ENCODE peak calls at places on chromosomes 11 and 22, in seven cellular contexts. W is cardiac muscle cell, Q is tibial artery, T is astrocyte of the cerebellum, V is Calu3, H is progenitor cell of endocrine pancreas, I is nephron progenitor cell. O is an unnamed sample.

GRCh38 chr11:34266987-34267386 is 90.8 kb downstream of the ABTB2 start:
- DNase-seq in W (no peak), Q (no peak), T (no peak), V (no peak), H (no peak), I (no peak), O (no peak)

GRCh38 chr11:119254239-119254638 is 48.1 kb downstream of the CBL start:
- DNase-seq in W (no peak), Q (no peak), T (no peak), V (no peak), H (no peak), I (no peak), O (no peak)

GRCh38 chr22:38083931-38084631 is at the start of gene SLC16A8:
- DNase-seq in W (no peak), Q (no peak), T (no peak), V (no peak), H (no peak), I (no peak), O (no peak)

GRCh38 chr11:78715639-78716311 is 141.1 kb upstream of the NARS2 start:
- DNase-seq in W (peak), Q (peak), T (peak), V (peak), H (peak), I (peak), O (peak)

GRCh38 chr22:20799449-20799848 is 25.5 kb downstream of the SERPIND1 start:
- DNase-seq in W (no peak), Q (no peak), T (no peak), V (peak), H (no peak), I (no peak), O (no peak)

GRCh38 chr11:33667819-33668467 is 32.7 kb downstream of the C11orf91 start:
- DNase-seq in W (no peak), Q (no peak), T (no peak), V (no peak), H (no peak), I (no peak), O (no peak)

GRCh38 chr11:267491-267994 is 10.7 kb upstream of the NLRP6 start:
- DNase-seq in W (no peak), Q (peak), T (no peak), V (no peak), H (no peak), I (no peak), O (no peak)

GRCh38 chr11:27571151-27571840 is 64.7 kb upstream of the LIN7C start:
- DNase-seq in W (peak), Q (no peak), T (peak), V (no peak), H (no peak), I (no peak), O (peak)

GRCh38 chr11:95345651-95346050 is 114.6 kb upstream of the SESN3 start:
- DNase-seq in W (no peak), Q (no peak), T (no peak), V (no peak), H (no peak), I (no peak), O (no peak)

GRCh38 chr22:37533995-37534394 is 14.8 kb upstream of the CARD10 start:
- DNase-seq in W (no peak), Q (no peak), T (peak), V (peak), H (no peak), I (no peak), O (peak)

GRCh38 chr22:48410536-48410935 is 1417.1 kb downstream of the BRD1 start:
- DNase-seq in W (no peak), Q (no peak), T (no peak), V (no peak), H (no peak), I (no peak), O (no peak)

GRCh38 chr11:66081505-66081904 is 11.4 kb downstream of the PACS1 start:
- DNase-seq in W (no peak), Q (peak), T (no peak), V (peak), H (no peak), I (no peak), O (peak)

GRCh38 chr11:111820059-111820375 is 51.4 kb downstream of the ALG9 start:
- DNase-seq in W (no peak), Q (no peak), T (no peak), V (no peak), H (no peak), I (no peak), O (no peak)

GRCh38 chr11:10674991-10675440 is 18.5 kb downstream of the IRAG1 start:
- DNase-seq in W (no peak), Q (peak), T (no peak), V (no peak), H (no peak), I (no peak), O (no peak)

GRCh38 chr11:127939000-127939399 is 648.4 kb downstream of the ETS1 start:
- DNase-seq in W (no peak), Q (no peak), T (no peak), V (no peak), H (no peak), I (no peak), O (no peak)

GRCh38 chr22:49855491-49855911 is 1.9 kb downstream of the ZBED4 start:
- DNase-seq in W (no peak), Q (no peak), T (no peak), V (peak), H (no peak), I (no peak), O (peak)

GRCh38 chr22:26563022-26563421 is 26.9 kb downstream of the TPST2 start:
- DNase-seq in W (no peak), Q (no peak), T (no peak), V (no peak), H (no peak), I (no peak), O (no peak)

GRCh38 chr11:12414641-12415040 is 37.3 kb downstream of the PARVA start:
- DNase-seq in W (no peak), Q (no peak), T (no peak), V (no peak), H (no peak), I (no peak), O (no peak)

GRCh38 chr11:60923326-60923725 is 934 bp upstream of the TMEM132A start:
- DNase-seq in W (no peak), Q (no peak), T (no peak), V (no peak), H (no peak), I (no peak), O (no peak)

GRCh38 chr11:16772141-16772512 is 33.7 kb downstream of the C11orf58 start:
- DNase-seq in W (no peak), Q (no peak), T (no peak), V (no peak), H (no peak), I (no peak), O (no peak)

GRCh38 chr22:32684822-32685187 is 116.7 kb upstream of the TIMP3 start:
- DNase-seq in W (no peak), Q (no peak), T (no peak), V (no peak), H (no peak), I (no peak), O (no peak)

GRCh38 chr11:121762820-121763219 is 310.1 kb upstream of the SORL1-AS1 start:
- DNase-seq in W (peak), Q (no peak), T (peak), V (no peak), H (no peak), I (no peak), O (peak)

GRCh38 chr11:41498726-41499125 is 39.3 kb upstream of the LRRC4C start:
- DNase-seq in W (peak), Q (no peak), T (no peak), V (no peak), H (no peak), I (no peak), O (peak)

GRCh38 chr22:35227248-35227647 is 30.0 kb upstream of the HMGXB4 start:
- DNase-seq in W (no peak), Q (no peak), T (no peak), V (no peak), H (no peak), I (no peak), O (no peak)

GRCh38 chr22:40183029-40183581 is 5.4 kb downstream of the TNRC6B start:
- DNase-seq in W (peak), Q (no peak), T (peak), V (no peak), H (no peak), I (no peak), O (peak)

GRCh38 chr11:1953489-1954284 is 6.6 kb downstream of the MRPL23 start:
- DNase-seq in W (no peak), Q (peak), T (no peak), V (no peak), H (no peak), I (peak), O (no peak)

GRCh38 chr11:112509300-112509699 is 248.6 kb upstream of the PLET1 start:
- DNase-seq in W (no peak), Q (no peak), T (no peak), V (no peak), H (no peak), I (no peak), O (no peak)

GRCh38 chr11:776459-777287 is 614 bp downstream of the GATD1 start:
- DNase-seq in W (peak), Q (peak), T (no peak), V (peak), H (peak), I (peak), O (peak)

GRCh38 chr22:19962909-19963806 is 21.5 kb upstream of the TXNRD2 start:
- DNase-seq in W (no peak), Q (no peak), T (no peak), V (peak), H (peak), I (no peak), O (no peak)

GRCh38 chr22:23686416-23687024 is 4.3 kb upstream of the RGL4 start:
- DNase-seq in W (no peak), Q (no peak), T (no peak), V (no peak), H (no peak), I (no peak), O (no peak)

GRCh38 chr22:44669725-44670027 is 32.3 kb upstream of the PRR5 start:
- DNase-seq in W (peak), Q (no peak), T (no peak), V (no peak), H (no peak), I (no peak), O (peak)

GRCh38 chr22:49825944-49826602 is 1.6 kb downstream of the BRD1 start:
- DNase-seq in W (no peak), Q (no peak), T (no peak), V (peak), H (no peak), I (peak), O (peak)

GRCh38 chr11:110362916-110363574 is 66.6 kb upstream of the RDX start:
- DNase-seq in W (peak), Q (no peak), T (no peak), V (peak), H (no peak), I (peak), O (no peak)

GRCh38 chr11:17408641-17409040 is 20.2 kb upstream of the KCNJ11 start:
- DNase-seq in W (no peak), Q (no peak), T (no peak), V (no peak), H (no peak), I (no peak), O (no peak)

GRCh38 chr11:26901162-26901561 is 92.8 kb upstream of the FIBIN start:
- DNase-seq in W (no peak), Q (peak), T (peak), V (no peak), H (no peak), I (no peak), O (no peak)

GRCh38 chr11:65454696-65455456 is 32.3 kb downstream of the NEAT1 start:
- DNase-seq in W (peak), Q (peak), T (no peak), V (peak), H (peak), I (peak), O (peak)

GRCh38 chr11:44351898-44352498 is 42.1 kb upstream of the ALX4 start:
- DNase-seq in W (no peak), Q (no peak), T (no peak), V (no peak), H (no peak), I (no peak), O (peak)

GRCh38 chr11:69645801-69646492 is 5.0 kb downstream of the CCND1 start:
- DNase-seq in W (no peak), Q (no peak), T (no peak), V (no peak), H (no peak), I (no peak), O (no peak)
- TF ChIP-seq CTCF in W (no peak), Q (no peak), T (no peak), V (no peak), H (no peak), I (no peak), O (no peak)

DNA sequence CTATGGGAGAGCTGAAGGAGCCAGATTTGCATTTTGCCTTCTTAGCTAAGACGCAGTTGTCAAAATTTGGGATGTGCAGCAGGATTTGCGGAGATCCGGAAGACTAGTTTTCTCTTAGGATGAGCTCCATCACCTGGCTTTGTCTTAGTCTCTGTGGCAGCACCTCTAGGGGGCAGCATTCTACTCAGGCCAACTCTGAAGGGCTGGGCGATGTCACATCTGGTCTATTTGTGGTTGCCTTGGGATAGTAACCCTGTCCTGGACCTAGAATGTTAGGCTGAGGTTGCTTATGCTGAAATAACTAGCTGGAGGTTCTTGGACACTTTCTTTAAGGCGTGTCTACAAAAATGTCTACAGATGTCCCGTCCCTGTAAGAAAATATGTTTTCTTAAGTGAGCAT is 116.2 kb downstream of the FAT3 start:
- DNase-seq in W (no peak), Q (no peak), T (no peak), V (peak), H (no peak), I (no peak), O (peak)
- TF ChIP-seq CTCF in W (peak), Q (no peak), T (peak), V (peak), H (peak), I (no peak), O (peak)

GRCh38 chr22:47063606-47064005 is 301.2 kb downstream of the TBC1D22A start:
- DNase-seq in W (no peak), Q (no peak), T (no peak), V (no peak), H (no peak), I (no peak), O (no peak)

GRCh38 chr22:47065756-47066615 is 303.5 kb downstream of the TBC1D22A start:
- DNase-seq in W (no peak), Q (peak), T (no peak), V (no peak), H (no peak), I (no peak), O (peak)

GRCh38 chr22:47064016-47064415 is 301.6 kb downstream of the TBC1D22A start:
- DNase-seq in W (no peak), Q (peak), T (no peak), V (no peak), H (no peak), I (no peak), O (no peak)

GRCh38 chr22:47063071-47063509 is 300.6 kb downstream of the TBC1D22A start:
- DNase-seq in W (no peak), Q (peak), T (no peak), V (no peak), H (no peak), I (no peak), O (no peak)

DNA sequence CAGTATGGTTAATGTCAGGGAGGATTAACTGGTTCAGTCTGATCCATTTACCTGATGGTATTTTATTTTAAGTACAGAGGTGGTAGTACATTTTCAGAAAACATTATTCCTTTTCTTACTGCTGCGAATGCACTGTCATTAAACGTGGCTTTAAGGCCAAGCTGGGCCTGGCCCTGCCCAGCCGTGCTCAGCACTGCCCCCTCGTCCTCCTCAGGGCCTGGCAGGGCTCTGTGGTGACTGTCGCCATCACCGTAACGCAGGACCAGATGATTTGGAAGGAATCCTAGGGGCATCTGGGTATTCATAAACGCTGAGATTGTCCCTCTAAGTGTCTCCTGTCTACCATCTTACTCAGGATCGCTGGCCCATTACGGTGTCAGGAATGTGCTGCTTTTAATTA is 302.0 kb downstream of the TBC1D22A start:
- DNase-seq in W (no peak), Q (peak), T (no peak), V (no peak), H (no peak), I (no peak), O (no peak)
- TF ChIP-seq CTCF in W (no peak), Q (no peak), T (peak), V (no peak), H (no peak), I (no peak), O (no peak)

GRCh38 chr22:17743661-17744411 is 30.4 kb downstream of the BID start:
- DNase-seq in W (no peak), Q (no peak), T (no peak), V (no peak), H (no peak), I (no peak), O (peak)

GRCh38 chr22:17744430-17744829 is 29.8 kb downstream of the BID start:
- DNase-seq in W (no peak), Q (no peak), T (no peak), V (no peak), H (no peak), I (no peak), O (no peak)

GRCh38 chr22:17742528-17742902 is 31.8 kb downstream of the BID start:
- DNase-seq in W (peak), Q (no peak), T (peak), V (peak), H (peak), I (peak), O (peak)

GRCh38 chr22:17739196-17739975 is 34.9 kb downstream of the BID start:
- DNase-seq in W (no peak), Q (peak), T (no peak), V (no peak), H (no peak), I (no peak), O (no peak)

GRCh38 chr22:17741866-17742527 is 32.3 kb downstream of the BID start:
- DNase-seq in W (no peak), Q (no peak), T (no peak), V (no peak), H (no peak), I (no peak), O (no peak)
- TF ChIP-seq CTCF in W (no peak), Q (no peak), T (no peak), V (no peak), H (no peak), I (no peak), O (no peak)

DNA sequence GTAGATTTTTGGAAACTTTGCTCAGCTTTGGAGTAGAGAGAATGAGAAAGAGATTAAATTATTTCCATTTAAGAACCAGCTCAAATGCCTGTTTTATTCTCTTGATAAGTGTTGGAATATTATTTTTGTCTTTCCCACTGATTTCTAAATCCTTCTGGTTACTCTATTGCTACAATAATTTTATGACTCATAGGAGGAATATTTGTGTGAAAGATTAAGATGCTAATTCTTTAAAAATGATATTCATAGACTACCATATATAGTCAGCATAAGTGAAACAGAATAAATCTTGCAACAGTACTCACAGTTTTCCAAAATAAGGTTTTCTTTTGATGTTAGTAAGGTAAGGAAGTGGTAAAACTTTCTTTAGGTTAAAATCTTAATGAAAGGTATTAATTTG is 60.9 kb downstream of the YAP1 start:
- DNase-seq in W (no peak), Q (no peak), T (peak), V (no peak), H (no peak), I (no peak), O (peak)
- TF ChIP-seq CTCF in W (no peak), Q (no peak), T (no peak), V (no peak), H (no peak), I (no peak), O (no peak)

DNA sequence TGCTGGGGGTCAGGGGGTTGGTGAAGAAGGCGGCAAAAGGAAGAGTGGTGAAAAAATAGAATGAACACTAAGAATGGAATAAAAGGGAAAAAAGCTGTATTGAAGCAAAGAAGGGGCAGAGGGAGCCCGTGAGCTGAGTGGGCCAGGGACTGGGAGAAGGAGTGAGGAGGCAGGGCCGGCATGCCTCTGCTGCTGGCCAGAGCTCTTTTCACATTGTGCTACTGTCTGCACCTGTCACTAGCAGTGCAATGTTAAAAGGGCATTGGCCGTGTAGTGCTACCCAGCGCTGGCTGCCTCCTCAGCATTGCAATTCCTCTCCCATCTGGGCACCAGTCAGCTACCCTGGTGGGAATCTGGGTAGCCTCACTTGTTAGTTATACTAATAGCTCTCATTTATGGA is 8.7 kb downstream of the YPEL4 start:
- DNase-seq in W (peak), Q (no peak), T (no peak), V (peak), H (no peak), I (no peak), O (peak)
- TF ChIP-seq CTCF in W (peak), Q (no peak), T (peak), V (peak), H (peak), I (peak), O (peak)

O was measured in choroid plexus epithelial cell.